ENCODE peak calls at places on chromosome 20, in seven cellular contexts. One of them, this sample, is unnamed.

GRCh38 chr20:37521091-37521771 is at the start of gene NNAT:
- DNase-seq in stomach: peak; percentile 24
- DNase-seq in astrocyte of the spinal cord: no peak
- DNase-seq in fibroblast of pulmonary artery: no peak
- DNase-seq in choroid plexus epithelial cell: no peak
- DNase-seq in A673: no peak
- DNase-seq in AG10803: no peak
- DNase-seq in this sample: no peak

GRCh38 chr20:33694666-33695065 is 8.5 kb upstream of the E2F1 start:
- DNase-seq in fibroblast of pulmonary artery: no peak
- DNase-seq in A673: no peak
- DNase-seq in stomach: no peak
- DNase-seq in astrocyte of the spinal cord: no peak
- DNase-seq in AG10803: no peak
- DNase-seq in choroid plexus epithelial cell: no peak
- DNase-seq in this sample: no peak

GRCh38 chr20:11267131-11267761 is 593.4 kb upstream of the JAG1 start:
- DNase-seq in astrocyte of the spinal cord: peak; percentile 97
- DNase-seq in choroid plexus epithelial cell: peak; percentile 98
- DNase-seq in A673: peak; percentile 90
- DNase-seq in fibroblast of pulmonary artery: peak; percentile 95
- DNase-seq in AG10803: peak; percentile 92
- DNase-seq in stomach: no peak
- DNase-seq in this sample: peak; percentile 95

GRCh38 chr20:33910529-33911327 is 83.0 kb upstream of the RALY start:
- DNase-seq in AG10803: no peak
- DNase-seq in astrocyte of the spinal cord: no peak
- DNase-seq in A673: no peak
- DNase-seq in choroid plexus epithelial cell: no peak
- DNase-seq in stomach: no peak
- DNase-seq in fibroblast of pulmonary artery: no peak
- DNase-seq in this sample: no peak

GRCh38 chr20:36491901-36492617 is 49.3 kb upstream of the MYL9 start:
- DNase-seq in choroid plexus epithelial cell: peak; percentile 75
- DNase-seq in astrocyte of the spinal cord: peak; percentile 47
- DNase-seq in AG10803: no peak
- DNase-seq in A673: no peak
- DNase-seq in fibroblast of pulmonary artery: peak; percentile 51
- DNase-seq in stomach: no peak
- DNase-seq in this sample: peak; percentile 50

GRCh38 chr20:22821826-22822225 is 213.3 kb upstream of the SSTR4 start:
- DNase-seq in fibroblast of pulmonary artery: no peak
- DNase-seq in choroid plexus epithelial cell: no peak
- DNase-seq in stomach: no peak
- DNase-seq in AG10803: no peak
- DNase-seq in astrocyte of the spinal cord: no peak
- DNase-seq in A673: no peak
- DNase-seq in this sample: no peak

GRCh38 chr20:51457281-51457932 is 85.1 kb downstream of the NFATC2 start:
- DNase-seq in A673: peak; percentile 25
- DNase-seq in fibroblast of pulmonary artery: peak; percentile 77
- DNase-seq in AG10803: peak; percentile 73
- DNase-seq in choroid plexus epithelial cell: peak; percentile 85
- DNase-seq in astrocyte of the spinal cord: peak; percentile 92
- DNase-seq in stomach: no peak
- DNase-seq in this sample: peak; percentile 79

GRCh38 chr20:42112161-42112560 is 494.0 kb upstream of the CHD6 start:
- DNase-seq in fibroblast of pulmonary artery: no peak
- DNase-seq in A673: no peak
- DNase-seq in stomach: no peak
- DNase-seq in choroid plexus epithelial cell: no peak
- DNase-seq in AG10803: no peak
- DNase-seq in astrocyte of the spinal cord: no peak
- DNase-seq in this sample: no peak

GRCh38 chr20:17796096-17796563 is 96.4 kb downstream of the BANF2 start:
- DNase-seq in astrocyte of the spinal cord: no peak
- DNase-seq in fibroblast of pulmonary artery: peak; percentile 85
- DNase-seq in A673: no peak
- DNase-seq in choroid plexus epithelial cell: peak; percentile 72
- DNase-seq in AG10803: peak; percentile 83
- DNase-seq in stomach: peak; percentile 35
- DNase-seq in this sample: peak; percentile 75

GRCh38 chr20:14711681-14712080 is 374.3 kb upstream of the FLRT3 start:
- DNase-seq in AG10803: peak; percentile 1
- DNase-seq in stomach: no peak
- DNase-seq in fibroblast of pulmonary artery: peak; percentile 24
- DNase-seq in choroid plexus epithelial cell: peak; percentile 26
- DNase-seq in astrocyte of the spinal cord: peak; percentile 7
- DNase-seq in A673: no peak
- DNase-seq in this sample: no peak

GRCh38 chr20:9035129-9035528 is 33.8 kb upstream of the PLCB4 start:
- DNase-seq in stomach: no peak
- DNase-seq in AG10803: peak; percentile 94
- DNase-seq in astrocyte of the spinal cord: peak; percentile 92
- DNase-seq in fibroblast of pulmonary artery: peak; percentile 74
- DNase-seq in A673: peak; percentile 85
- DNase-seq in choroid plexus epithelial cell: peak; percentile 92
- DNase-seq in this sample: peak; percentile 92

GRCh38 chr20:4027590-4028265 is 12.4 kb upstream of the RNF24 start:
- DNase-seq in stomach: no peak
- DNase-seq in AG10803: no peak
- DNase-seq in fibroblast of pulmonary artery: no peak
- DNase-seq in astrocyte of the spinal cord: no peak
- DNase-seq in choroid plexus epithelial cell: no peak
- DNase-seq in A673: peak; percentile 48
- DNase-seq in this sample: no peak

GRCh38 chr20:34472246-34472925 is 43.8 kb upstream of the DYNLRB1 start:
- DNase-seq in fibroblast of pulmonary artery: peak; percentile 46
- DNase-seq in astrocyte of the spinal cord: peak; percentile 59
- DNase-seq in A673: peak; percentile 41
- DNase-seq in stomach: no peak
- DNase-seq in choroid plexus epithelial cell: peak; percentile 45
- DNase-seq in AG10803: peak; percentile 67
- DNase-seq in this sample: peak; percentile 57

GRCh38 chr20:46060301-46060881 is 29.4 kb downstream of the NCOA5 start:
- DNase-seq in A673: peak; percentile 83
- DNase-seq in stomach: no peak
- DNase-seq in choroid plexus epithelial cell: no peak
- DNase-seq in astrocyte of the spinal cord: no peak
- DNase-seq in fibroblast of pulmonary artery: peak; percentile 10
- DNase-seq in AG10803: no peak
- DNase-seq in this sample: peak; percentile 16

GRCh38 chr20:58853976-58854637 is 1.6 kb downstream of the GNAS start:
- DNase-seq in stomach: no peak
- DNase-seq in astrocyte of the spinal cord: no peak
- DNase-seq in choroid plexus epithelial cell: no peak
- DNase-seq in AG10803: no peak
- DNase-seq in A673: no peak
- DNase-seq in fibroblast of pulmonary artery: no peak
- DNase-seq in this sample: no peak

GRCh38 chr20:55252525-55252924 is 752.8 kb downstream of the CBLN4 start:
- DNase-seq in astrocyte of the spinal cord: no peak
- DNase-seq in stomach: no peak
- DNase-seq in A673: no peak
- DNase-seq in fibroblast of pulmonary artery: no peak
- DNase-seq in choroid plexus epithelial cell: no peak
- DNase-seq in AG10803: no peak
- DNase-seq in this sample: no peak

GRCh38 chr20:58010666-58011065 is 217.8 kb downstream of the ANKRD60 start:
- DNase-seq in stomach: no peak
- DNase-seq in fibroblast of pulmonary artery: no peak
- DNase-seq in AG10803: no peak
- DNase-seq in choroid plexus epithelial cell: no peak
- DNase-seq in astrocyte of the spinal cord: no peak
- DNase-seq in A673: no peak
- DNase-seq in this sample: no peak

GRCh38 chr20:33450867-33451266 is 7.3 kb upstream of the SNTA1 start:
- DNase-seq in choroid plexus epithelial cell: peak; percentile 34
- DNase-seq in AG10803: peak; percentile 21
- DNase-seq in astrocyte of the spinal cord: no peak
- DNase-seq in fibroblast of pulmonary artery: peak; percentile 26
- DNase-seq in A673: no peak
- DNase-seq in stomach: no peak
- DNase-seq in this sample: peak; percentile 57

GRCh38 chr20:48958743-48959142 is 37.2 kb downstream of the ARFGEF2 start:
- DNase-seq in A673: no peak
- DNase-seq in AG10803: no peak
- DNase-seq in fibroblast of pulmonary artery: no peak
- DNase-seq in stomach: no peak
- DNase-seq in choroid plexus epithelial cell: no peak
- DNase-seq in astrocyte of the spinal cord: no peak
- DNase-seq in this sample: no peak

GRCh38 chr20:48957053-48957481 is 35.6 kb downstream of the ARFGEF2 start:
- DNase-seq in AG10803: no peak
- DNase-seq in stomach: no peak
- DNase-seq in A673: no peak
- DNase-seq in choroid plexus epithelial cell: no peak
- DNase-seq in fibroblast of pulmonary artery: peak; percentile 37
- DNase-seq in astrocyte of the spinal cord: no peak
- DNase-seq in this sample: peak; percentile 46

GRCh38 chr20:48956052-48956451 is 34.5 kb downstream of the ARFGEF2 start:
- DNase-seq in astrocyte of the spinal cord: no peak
- DNase-seq in fibroblast of pulmonary artery: no peak
- DNase-seq in A673: no peak
- DNase-seq in choroid plexus epithelial cell: no peak
- DNase-seq in stomach: no peak
- DNase-seq in AG10803: no peak
- DNase-seq in this sample: no peak

GRCh38 chr20:48959902-48960550 is 38.5 kb downstream of the ARFGEF2 start:
- DNase-seq in A673: no peak
- DNase-seq in AG10803: no peak
- DNase-seq in stomach: no peak
- DNase-seq in astrocyte of the spinal cord: no peak
- DNase-seq in fibroblast of pulmonary artery: peak; percentile 49
- DNase-seq in choroid plexus epithelial cell: peak; percentile 59
- DNase-seq in this sample: no peak

GRCh38 chr20:48957521-48957920 is 36.0 kb downstream of the ARFGEF2 start:
- DNase-seq in astrocyte of the spinal cord: no peak
- DNase-seq in choroid plexus epithelial cell: no peak
- DNase-seq in A673: no peak
- DNase-seq in stomach: no peak
- DNase-seq in AG10803: no peak
- DNase-seq in fibroblast of pulmonary artery: peak; percentile 39
- DNase-seq in this sample: peak; percentile 65
- TF ChIP-seq CTCF in astrocyte of the spinal cord: no peak
- TF ChIP-seq CTCF in choroid plexus epithelial cell: no peak
- TF ChIP-seq CTCF in A673: no peak
- TF ChIP-seq CTCF in stomach: no peak
- TF ChIP-seq CTCF in AG10803: no peak
- TF ChIP-seq CTCF in fibroblast of pulmonary artery: peak; percentile 30
- TF ChIP-seq CTCF in this sample: no peak

GRCh38 chr20:2692886-2693285 is 306 bp downstream of the EBF4 start:
- DNase-seq in A673: no peak
- DNase-seq in astrocyte of the spinal cord: no peak
- DNase-seq in AG10803: no peak
- DNase-seq in choroid plexus epithelial cell: no peak
- DNase-seq in stomach: peak; percentile 25
- DNase-seq in fibroblast of pulmonary artery: no peak
- DNase-seq in this sample: no peak
- H3K4me3 ChIP-seq in A673: peak overlapping the region; percentile 28
- H3K4me3 ChIP-seq in astrocyte of the spinal cord: no peak overlapping the region
- H3K4me3 ChIP-seq in AG10803: no peak overlapping the region
- H3K4me3 ChIP-seq in choroid plexus epithelial cell: no peak overlapping the region
- H3K4me3 ChIP-seq in stomach: peak overlapping the region; percentile 60
- H3K4me3 ChIP-seq in fibroblast of pulmonary artery: no peak overlapping the region
- H3K4me3 ChIP-seq in this sample: no peak overlapping the region

DNA sequence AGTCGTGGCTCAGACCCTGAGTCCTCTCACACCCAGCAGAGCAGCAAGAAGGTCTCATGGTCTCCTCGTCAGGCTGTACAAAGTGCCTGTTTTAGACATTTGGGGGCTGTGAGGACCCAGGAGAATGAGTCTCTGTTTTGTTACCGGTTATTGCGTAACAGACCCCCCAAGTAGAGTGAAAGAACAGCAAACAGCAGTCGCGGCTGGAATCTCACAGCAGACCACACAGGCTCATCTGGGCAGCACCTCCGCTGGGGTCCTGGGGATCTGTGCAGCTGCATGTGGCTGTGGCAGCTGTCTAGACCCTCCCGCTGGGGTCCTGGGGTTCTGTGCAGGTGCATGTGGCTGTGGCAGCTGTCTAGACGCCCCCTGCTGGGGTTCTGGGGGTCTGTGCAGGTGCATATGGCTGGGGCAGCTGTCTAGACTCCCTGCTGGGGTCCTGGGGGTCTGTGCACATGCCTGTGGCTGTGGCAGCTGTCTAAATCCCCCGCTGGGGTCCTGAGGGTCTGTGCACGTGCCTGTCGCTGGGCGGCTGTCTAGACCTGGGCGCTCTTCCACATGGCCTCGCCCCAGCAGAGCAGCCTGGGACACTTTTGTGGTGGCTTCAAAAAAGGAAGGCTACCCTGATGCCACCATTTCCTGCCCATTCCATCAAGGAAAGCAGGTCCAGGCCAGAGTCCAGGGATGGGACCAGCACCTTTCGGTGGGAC is 24.7 kb downstream of the ENTPD6 start:
- DNase-seq in AG10803: no peak
- DNase-seq in choroid plexus epithelial cell: peak; percentile 75
- DNase-seq in stomach: no peak
- DNase-seq in astrocyte of the spinal cord: peak; percentile 70
- DNase-seq in A673: no peak
- DNase-seq in fibroblast of pulmonary artery: no peak
- DNase-seq in this sample: no peak
- TF ChIP-seq CTCF in AG10803: peak; percentile 26
- TF ChIP-seq CTCF in choroid plexus epithelial cell: peak; percentile 26
- TF ChIP-seq CTCF in stomach: no peak
- TF ChIP-seq CTCF in astrocyte of the spinal cord: no peak
- TF ChIP-seq CTCF in A673: peak; percentile 40
- TF ChIP-seq CTCF in fibroblast of pulmonary artery: peak; percentile 21
- TF ChIP-seq CTCF in this sample: peak; percentile 25

GRCh38 chr20:62402456-62402855 is 4.6 kb downstream of the CABLES2 start:
- DNase-seq in A673: no peak
- DNase-seq in astrocyte of the spinal cord: no peak
- DNase-seq in AG10803: no peak
- DNase-seq in fibroblast of pulmonary artery: no peak
- DNase-seq in choroid plexus epithelial cell: no peak
- DNase-seq in stomach: no peak
- DNase-seq in this sample: no peak

GRCh38 chr20:62400021-62400420 is 7.1 kb downstream of the CABLES2 start:
- DNase-seq in choroid plexus epithelial cell: no peak
- DNase-seq in stomach: no peak
- DNase-seq in astrocyte of the spinal cord: no peak
- DNase-seq in A673: no peak
- DNase-seq in fibroblast of pulmonary artery: no peak
- DNase-seq in AG10803: no peak
- DNase-seq in this sample: no peak

GRCh38 chr20:62401331-62401779 is 5.7 kb downstream of the CABLES2 start:
- DNase-seq in choroid plexus epithelial cell: no peak
- DNase-seq in astrocyte of the spinal cord: no peak
- DNase-seq in AG10803: no peak
- DNase-seq in fibroblast of pulmonary artery: no peak
- DNase-seq in A673: no peak
- DNase-seq in stomach: no peak
- DNase-seq in this sample: no peak

GRCh38 chr20:62398120-62398821 is 8.8 kb downstream of the CABLES2 start:
- DNase-seq in fibroblast of pulmonary artery: no peak
- DNase-seq in A673: no peak
- DNase-seq in astrocyte of the spinal cord: no peak
- DNase-seq in AG10803: no peak
- DNase-seq in choroid plexus epithelial cell: no peak
- DNase-seq in stomach: no peak
- DNase-seq in this sample: no peak

GRCh38 chr20:62400541-62400940 is 6.5 kb downstream of the CABLES2 start:
- DNase-seq in choroid plexus epithelial cell: no peak
- DNase-seq in stomach: no peak
- DNase-seq in fibroblast of pulmonary artery: no peak
- DNase-seq in astrocyte of the spinal cord: no peak
- DNase-seq in A673: no peak
- DNase-seq in AG10803: no peak
- DNase-seq in this sample: no peak
- H3K4me3 ChIP-seq in choroid plexus epithelial cell: no peak overlapping the region
- H3K4me3 ChIP-seq in stomach: no peak overlapping the region
- H3K4me3 ChIP-seq in fibroblast of pulmonary artery: no peak overlapping the region
- H3K4me3 ChIP-seq in astrocyte of the spinal cord: no peak overlapping the region
- H3K4me3 ChIP-seq in A673: no peak overlapping the region
- H3K4me3 ChIP-seq in AG10803: no peak overlapping the region
- H3K4me3 ChIP-seq in this sample: no peak overlapping the region